ENCODE peak calls at places on chromosomes 3 and 15, in four cellular contexts. One of them, this sample, is unnamed.
A peak's percentile ranks its signal among the peaks of the same experiment; 100 is the strongest.

GRCh38 chr3:123459867-123460266 is 11.0 kb upstream of the ADCY5 start:
- DNase-seq in bronchial epithelial cell: no peak
- DNase-seq in NCI-H2081: no peak
- DNase-seq in BJ: no peak
- DNase-seq in this sample: no peak

GRCh38 chr3:196740476-196741400 is 1.1 kb downstream of the PAK2 start:
- DNase-seq in bronchial epithelial cell: peak; percentile 56
- DNase-seq in BJ: no peak
- DNase-seq in NCI-H2081: no peak
- DNase-seq in this sample: peak; percentile 56

GRCh38 chr3:33360136-33360825 is 79.9 kb downstream of the UBP1 start:
- DNase-seq in BJ: no peak
- DNase-seq in bronchial epithelial cell: peak; percentile 96
- DNase-seq in NCI-H2081: no peak
- DNase-seq in this sample: no peak

GRCh38 chr3:13072239-13073041 is 789 bp downstream of the IQSEC1 start:
- DNase-seq in bronchial epithelial cell: peak; percentile 3
- DNase-seq in NCI-H2081: no peak
- DNase-seq in BJ: no peak
- DNase-seq in this sample: peak; percentile 43

GRCh38 chr3:108153451-108153981 is 62.7 kb upstream of the CD47 start:
- DNase-seq in bronchial epithelial cell: peak; percentile 70
- DNase-seq in NCI-H2081: peak; percentile 35
- DNase-seq in BJ: no peak
- DNase-seq in this sample: peak; percentile 30

GRCh38 chr15:66651913-66652642 is 50.0 kb upstream of the SMAD6 start:
- DNase-seq in NCI-H2081: no peak
- DNase-seq in BJ: no peak
- DNase-seq in bronchial epithelial cell: no peak
- DNase-seq in this sample: no peak

GRCh38 chr3:25454411-25454927 is 26.4 kb downstream of the RARB start:
- DNase-seq in BJ: peak; percentile 75
- DNase-seq in NCI-H2081: no peak
- DNase-seq in bronchial epithelial cell: no peak
- DNase-seq in this sample: no peak

GRCh38 chr3:194565597-194566190 is 67.5 kb downstream of the TMEM44 start:
- DNase-seq in NCI-H2081: no peak
- DNase-seq in BJ: peak; percentile 94
- DNase-seq in bronchial epithelial cell: no peak
- DNase-seq in this sample: no peak

GRCh38 chr15:75961332-75961731 is 50.9 kb downstream of the NRG4 start:
- DNase-seq in BJ: no peak
- DNase-seq in NCI-H2081: no peak
- DNase-seq in bronchial epithelial cell: no peak
- DNase-seq in this sample: no peak

GRCh38 chr3:188272481-188273372 is 118.8 kb downstream of the LPP start:
- DNase-seq in bronchial epithelial cell: peak; percentile 68
- DNase-seq in BJ: peak; percentile 79
- DNase-seq in NCI-H2081: no peak
- DNase-seq in this sample: no peak

This sample was measured in NCI-H1105.